ENCODE peak calls at places on chromosomes 11 and 22, in seven cellular contexts. One of them, this sample, is unnamed.

GRCh38 chr22:45548991-45549736 is 46.5 kb downstream of the FBLN1 start:
- DNase-seq in kidney glomerular epithelial cell: no peak
- DNase-seq in NAMALWA: peak
- DNase-seq in lower leg skin: peak
- DNase-seq in stomach: peak
- DNase-seq in DMS79: no peak
- DNase-seq in hypothalamus: no peak
- DNase-seq in this sample: no peak

GRCh38 chr11:9711454-9712307 is 47.8 kb downstream of the SWAP70 start:
- DNase-seq in lower leg skin: no peak
- DNase-seq in NAMALWA: no peak
- DNase-seq in stomach: no peak
- DNase-seq in hypothalamus: no peak
- DNase-seq in kidney glomerular epithelial cell: no peak
- DNase-seq in DMS79: no peak
- DNase-seq in this sample: no peak

GRCh38 chr22:36010090-36010489 is 18.5 kb downstream of the RBFOX2 start:
- DNase-seq in hypothalamus: no peak
- DNase-seq in stomach: no peak
- DNase-seq in lower leg skin: no peak
- DNase-seq in kidney glomerular epithelial cell: no peak
- DNase-seq in DMS79: no peak
- DNase-seq in NAMALWA: no peak
- DNase-seq in this sample: peak

GRCh38 chr11:120643254-120643653 is 131.7 kb downstream of the GRIK4 start:
- DNase-seq in DMS79: no peak
- DNase-seq in lower leg skin: no peak
- DNase-seq in stomach: no peak
- DNase-seq in kidney glomerular epithelial cell: no peak
- DNase-seq in NAMALWA: no peak
- DNase-seq in hypothalamus: no peak
- DNase-seq in this sample: no peak

GRCh38 chr22:27097481-27097880 is 440.1 kb downstream of the MIAT start:
- DNase-seq in DMS79: no peak
- DNase-seq in stomach: no peak
- DNase-seq in lower leg skin: no peak
- DNase-seq in hypothalamus: no peak
- DNase-seq in kidney glomerular epithelial cell: no peak
- DNase-seq in NAMALWA: no peak
- DNase-seq in this sample: no peak

GRCh38 chr11:126638663-126639062 is 283.2 kb downstream of the ST3GAL4 start:
- DNase-seq in kidney glomerular epithelial cell: no peak
- DNase-seq in NAMALWA: no peak
- DNase-seq in lower leg skin: no peak
- DNase-seq in hypothalamus: no peak
- DNase-seq in stomach: no peak
- DNase-seq in DMS79: no peak
- DNase-seq in this sample: no peak

GRCh38 chr22:25969901-25970300 is 199.4 kb upstream of the SEZ6L start:
- DNase-seq in NAMALWA: no peak
- DNase-seq in kidney glomerular epithelial cell: no peak
- DNase-seq in hypothalamus: no peak
- DNase-seq in stomach: no peak
- DNase-seq in DMS79: no peak
- DNase-seq in lower leg skin: no peak
- DNase-seq in this sample: no peak

GRCh38 chr11:111441443-111441842 is 62.4 kb upstream of the POU2AF1 start:
- DNase-seq in stomach: no peak
- DNase-seq in kidney glomerular epithelial cell: peak
- DNase-seq in hypothalamus: no peak
- DNase-seq in lower leg skin: no peak
- DNase-seq in DMS79: no peak
- DNase-seq in NAMALWA: no peak
- DNase-seq in this sample: no peak

GRCh38 chr11:14358729-14359439 is at the start of gene RRAS2:
- DNase-seq in stomach: peak
- DNase-seq in kidney glomerular epithelial cell: peak
- DNase-seq in NAMALWA: peak
- DNase-seq in hypothalamus: peak
- DNase-seq in DMS79: no peak
- DNase-seq in lower leg skin: peak
- DNase-seq in this sample: peak

GRCh38 chr11:61129608-61130523 is 27.6 kb downstream of the CD5 start:
- DNase-seq in DMS79: no peak
- DNase-seq in stomach: peak
- DNase-seq in NAMALWA: peak
- DNase-seq in lower leg skin: peak
- DNase-seq in hypothalamus: no peak
- DNase-seq in kidney glomerular epithelial cell: no peak
- DNase-seq in this sample: no peak

GRCh38 chr11:66579017-66579606 is 10.7 kb upstream of the CTSF start:
- DNase-seq in stomach: peak
- DNase-seq in DMS79: peak
- DNase-seq in kidney glomerular epithelial cell: peak
- DNase-seq in NAMALWA: peak
- DNase-seq in hypothalamus: peak
- DNase-seq in lower leg skin: peak
- DNase-seq in this sample: peak

GRCh38 chr11:124394408-124394807 is 4.4 kb downstream of the OR8B3 start:
- DNase-seq in DMS79: no peak
- DNase-seq in NAMALWA: no peak
- DNase-seq in hypothalamus: no peak
- DNase-seq in lower leg skin: no peak
- DNase-seq in stomach: no peak
- DNase-seq in kidney glomerular epithelial cell: no peak
- DNase-seq in this sample: no peak

GRCh38 chr11:112050721-112051120 is 23.1 kb downstream of the PIH1D2 start:
- DNase-seq in NAMALWA: peak
- DNase-seq in hypothalamus: no peak
- DNase-seq in lower leg skin: no peak
- DNase-seq in stomach: no peak
- DNase-seq in kidney glomerular epithelial cell: no peak
- DNase-seq in DMS79: no peak
- DNase-seq in this sample: no peak

GRCh38 chr11:10026514-10026913 is 267.5 kb downstream of the SBF2 start:
- DNase-seq in stomach: no peak
- DNase-seq in NAMALWA: no peak
- DNase-seq in DMS79: no peak
- DNase-seq in kidney glomerular epithelial cell: no peak
- DNase-seq in lower leg skin: no peak
- DNase-seq in hypothalamus: no peak
- DNase-seq in this sample: no peak

GRCh38 chr11:19817265-19817851 is 104.7 kb downstream of the NAV2 start:
- DNase-seq in stomach: peak
- DNase-seq in NAMALWA: no peak
- DNase-seq in DMS79: no peak
- DNase-seq in lower leg skin: no peak
- DNase-seq in kidney glomerular epithelial cell: no peak
- DNase-seq in hypothalamus: no peak
- DNase-seq in this sample: peak